ENCODE peak calls at places on chromosomes 3 and 15, in ten cellular contexts. A is AG04450, V is GM13977, R is cardiac muscle cell, Q is endothelial cell, J is ovary, K is A549, X is GM23338, G is cardiac fibroblast, I is GM20000. U is an unnamed sample.

GRCh38 chr3:126468028-126468891 is 7.4 kb downstream of the ZXDC start:
- DNase-seq in A (no peak), V (no peak), R (peak; percentile 25), Q (no peak), J (peak; percentile 7), K (no peak), X (no peak), G (peak; percentile 10), I (no peak), U (no peak)

GRCh38 chr3:87949189-87949878 is 109.5 kb downstream of the CGGBP1 start:
- DNase-seq in A (no peak), V (peak; percentile 18), R (no peak), Q (no peak), J (no peak), K (no peak), X (no peak), G (no peak), I (peak; percentile 19), U (no peak)

GRCh38 chr3:186514296-186515002 is 29.7 kb downstream of the CRYGS start:
- DNase-seq in A (no peak), V (no peak), R (no peak), Q (peak; percentile 18), J (no peak), K (peak; percentile 22), X (peak; percentile 56), G (no peak), I (no peak), U (peak; percentile 47)

GRCh38 chr3:126990024-126990700 is 7.2 kb downstream of the PLXNA1 start:
- DNase-seq in A (no peak), V (no peak), R (no peak), Q (no peak), J (no peak), K (no peak), X (no peak), G (no peak), I (no peak), U (no peak)

GRCh38 chr3:172629470-172629869 is 81.4 kb downstream of the NCEH1 start:
- DNase-seq in A (no peak), V (no peak), R (no peak), Q (no peak), J (no peak), K (no peak), X (no peak), G (peak; percentile 29), I (no peak), U (no peak)

GRCh38 chr3:76307556-76307955 is 522.2 kb upstream of the ZNF717 start:
- DNase-seq in A (no peak), V (no peak), R (no peak), Q (no peak), J (no peak), K (no peak), X (no peak), G (no peak), I (no peak), U (no peak)

GRCh38 chr3:57060089-57060829 is at the start of gene SPATA12:
- DNase-seq in A (peak; percentile 45), V (no peak), R (peak; percentile 80), Q (peak; percentile 58), J (peak; percentile 62), K (peak; percentile 98), X (peak; percentile 92), G (peak; percentile 86), I (no peak), U (peak; percentile 94)

GRCh38 chr3:195160257-195160898 is 110.6 kb downstream of the XXYLT1 start:
- DNase-seq in A (peak; percentile 59), V (no peak), R (peak; percentile 58), Q (no peak), J (no peak), K (no peak), X (no peak), G (peak; percentile 72), I (no peak), U (no peak)

GRCh38 chr3:38031022-38031994 is 1.9 kb upstream of the PLCD1 start:
- DNase-seq in A (no peak), V (no peak), R (peak; percentile 10), Q (no peak), J (peak; percentile 37), K (peak; percentile 78), X (no peak), G (peak; percentile 54), I (no peak), U (peak; percentile 77)

GRCh38 chr15:80778964-80779657 is at the start of gene CEMIP:
- DNase-seq in A (peak; percentile 55), V (peak; percentile 75), R (peak; percentile 89), Q (peak; percentile 95), J (peak; percentile 88), K (peak; percentile 88), X (peak; percentile 90), G (peak; percentile 96), I (peak; percentile 72), U (peak; percentile 94)

GRCh38 chr3:16975083-16975482 is 90.3 kb downstream of the PLCL2 start:
- DNase-seq in A (no peak), V (no peak), R (no peak), Q (no peak), J (no peak), K (no peak), X (no peak), G (no peak), I (no peak), U (no peak)

GRCh38 chr15:57751177-57751800 is 44.8 kb downstream of the POLR2M start:
- DNase-seq in A (peak; percentile 13), V (peak; percentile 37), R (peak; percentile 69), Q (peak; percentile 15), J (no peak), K (peak; percentile 29), X (peak; percentile 66), G (peak; percentile 75), I (peak; percentile 16), U (peak; percentile 37)

GRCh38 chr3:14508966-14509795 is 31.0 kb downstream of the GRIP2 start:
- DNase-seq in A (no peak), V (peak; percentile 90), R (peak; percentile 41), Q (peak; percentile 85), J (peak; percentile 84), K (peak; percentile 81), X (peak; percentile 91), G (peak; percentile 37), I (peak; percentile 89), U (peak; percentile 82)

GRCh38 chr3:161854232-161854771 is 357.7 kb downstream of the OTOL1 start:
- DNase-seq in A (peak; percentile 11), V (peak; percentile 6), R (peak; percentile 75), Q (peak; percentile 42), J (no peak), K (no peak), X (peak; percentile 68), G (peak; percentile 74), I (peak; percentile 9), U (peak; percentile 64)

GRCh38 chr3:284316-284715 is 87.8 kb downstream of the CHL1 start:
- DNase-seq in A (no peak), V (no peak), R (no peak), Q (no peak), J (no peak), K (no peak), X (no peak), G (no peak), I (no peak), U (no peak)

DNA sequence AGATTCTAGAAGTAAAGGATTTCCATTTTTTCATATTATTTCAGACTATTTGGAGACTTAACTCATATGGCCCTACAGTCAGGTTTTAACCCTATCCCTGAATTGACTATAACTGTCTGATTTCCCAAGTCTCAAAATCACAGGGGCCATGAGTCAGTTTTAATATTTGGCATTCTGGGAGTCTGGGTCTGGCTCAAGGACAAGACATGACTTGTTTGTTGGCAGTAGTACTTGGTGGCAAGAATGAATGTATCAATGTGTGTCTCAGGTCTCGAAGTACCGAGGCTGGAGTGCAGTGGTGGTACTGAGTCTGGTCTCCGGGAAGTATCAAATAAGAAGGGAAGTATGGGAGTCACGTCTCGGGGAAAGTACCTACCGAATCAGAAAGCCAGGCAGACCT is 10.8 kb downstream of the UMPS start:
- DNase-seq in A (no peak), V (no peak), R (peak; percentile 12), Q (no peak), J (no peak), K (no peak), X (no peak), G (peak; percentile 22), I (no peak), U (no peak)
- TF ChIP-seq CTCF in A (no peak), V (no peak), R (no peak), Q (no peak), J (no peak), K (no peak), X (no peak), G (no peak), I (no peak), U (no peak)

GRCh38 chr15:73959012-73959581 is 32.8 kb downstream of the LOXL1 start:
- DNase-seq in A (no peak), V (no peak), R (no peak), Q (no peak), J (peak; percentile 4), K (no peak), X (no peak), G (no peak), I (no peak), U (no peak)
- TF ChIP-seq CTCF in A (no peak), V (no peak), R (no peak), Q (no peak), J (no peak), K (no peak), X (no peak), G (no peak), I (no peak), U (no peak)

GRCh38 chr15:33701304-33701696 is 267.0 kb upstream of the CHRM5 start:
- DNase-seq in A (no peak), V (no peak), R (no peak), Q (no peak), J (no peak), K (no peak), X (no peak), G (no peak), I (no peak), U (no peak)
- TF ChIP-seq CTCF in A (no peak), V (no peak), R (no peak), Q (no peak), J (no peak), K (no peak), X (peak; percentile 29), G (peak; percentile 21), I (no peak), U (no peak)

GRCh38 chr3:115862824-115863223 is 239.5 kb downstream of the GAP43 start:
- DNase-seq in A (no peak), V (no peak), R (no peak), Q (no peak), J (no peak), K (no peak), X (peak; percentile 57), G (no peak), I (no peak), U (no peak)

GRCh38 chr3:115862099-115862498 is 238.8 kb downstream of the GAP43 start:
- DNase-seq in A (no peak), V (no peak), R (no peak), Q (no peak), J (no peak), K (no peak), X (no peak), G (no peak), I (no peak), U (no peak)

GRCh38 chr3:115860766-115861165 is 237.5 kb downstream of the GAP43 start:
- DNase-seq in A (no peak), V (no peak), R (no peak), Q (no peak), J (no peak), K (no peak), X (no peak), G (no peak), I (no peak), U (no peak)

GRCh38 chr3:115858995-115859807 is 235.9 kb downstream of the GAP43 start:
- DNase-seq in A (no peak), V (no peak), R (no peak), Q (no peak), J (no peak), K (no peak), X (peak; percentile 88), G (no peak), I (no peak), U (no peak)

GRCh38 chr3:115861166-115861733 is 237.9 kb downstream of the GAP43 start:
- DNase-seq in A (no peak), V (no peak), R (no peak), Q (no peak), J (no peak), K (no peak), X (peak; percentile 69), G (no peak), I (no peak), U (no peak)
- TF ChIP-seq CTCF in A (no peak), V (no peak), R (peak; percentile 33), Q (peak; percentile 50), J (no peak), K (no peak), X (peak; percentile 75), G (no peak), I (no peak), U (no peak)